ENCODE peak calls at places on chromosome 19, in seven cellular contexts. N is CD4-positive, alpha-beta memory T cell; A is PC-9; O is HCT116; D is RWPE2; S is A549; J is MM.1S. W is an unnamed sample. For H3K9me3, the result is how much of the 10 kb centered on the place peaks cover.

GRCh38 chr19:4816388-4817165 is 14.9 kb downstream of the TICAM1 start:
- DNase-seq in N (no peak), A (no peak), O (no peak), D (no peak), S (no peak), J (no peak), W (no peak)

GRCh38 chr19:30587869-30588268 is 215.7 kb downstream of the ZNF536 start:
- DNase-seq in N (no peak), A (no peak), O (no peak), D (no peak), S (no peak), J (no peak), W (no peak)

GRCh38 chr19:18833141-18833476 is 1.4 kb downstream of the UPF1 start:
- DNase-seq in N (no peak), A (no peak), O (no peak), D (no peak), S (no peak), J (peak), W (no peak)

GRCh38 chr19:19457691-19458090 is 52.2 kb downstream of the GATAD2A start:
- DNase-seq in N (no peak), A (no peak), O (no peak), D (no peak), S (no peak), J (no peak), W (no peak)

GRCh38 chr19:40224342-40225148 is 1.9 kb downstream of the CCNP start:
- DNase-seq in N (no peak), A (peak), O (peak), D (peak), S (no peak), J (no peak), W (no peak)

GRCh38 chr19:3343619-3344502 is 22.5 kb upstream of the NFIC start:
- DNase-seq in N (peak), A (peak), O (peak), D (peak), S (peak), J (no peak), W (peak)

GRCh38 chr19:54576411-54576976 is 2.9 kb downstream of the LILRA2 start:
- DNase-seq in N (no peak), A (no peak), O (no peak), D (no peak), S (no peak), J (no peak), W (no peak)

GRCh38 chr19:41261474-41262190 is 2.5 kb upstream of the HNRNPUL1 start:
- DNase-seq in N (no peak), A (no peak), O (no peak), D (no peak), S (no peak), J (no peak), W (no peak)

GRCh38 chr19:18194554-18195238 is 1.7 kb downstream of the MPV17L2 start:
- DNase-seq in N (no peak), A (no peak), O (no peak), D (no peak), S (no peak), J (no peak), W (no peak)

GRCh38 chr19:3098141-3098514 is 4.0 kb downstream of the GNA11 start:
- DNase-seq in N (no peak), A (no peak), O (no peak), D (peak), S (no peak), J (no peak), W (no peak)

GRCh38 chr19:42184401-42184861 is 33.0 kb downstream of the DEDD2 start:
- DNase-seq in N (peak), A (peak), O (peak), D (no peak), S (peak), J (peak), W (peak)

GRCh38 chr19:351976-352625 is 7.5 kb upstream of the MIER2 start:
- DNase-seq in N (no peak), A (no peak), O (no peak), D (peak), S (no peak), J (no peak), W (no peak)

GRCh38 chr19:9586764-9587163 is 2.5 kb upstream of the ZNF121 start:
- DNase-seq in N (peak), A (peak), O (peak), D (no peak), S (peak), J (peak), W (peak)

GRCh38 chr19:32642771-32643170 is 32.2 kb downstream of the ANKRD27 start:
- DNase-seq in N (peak), A (no peak), O (no peak), D (no peak), S (no peak), J (no peak), W (peak)

GRCh38 chr19:2600914-2601870 is 101.3 kb downstream of the GNG7 start:
- DNase-seq in N (no peak), A (no peak), O (no peak), D (no peak), S (no peak), J (no peak), W (no peak)

GRCh38 chr19:4997297-4997696 is 28.4 kb downstream of the KDM4B start:
- DNase-seq in N (no peak), A (no peak), O (no peak), D (no peak), S (no peak), J (no peak), W (no peak)

GRCh38 chr19:15629003-15629880 is 11.5 kb upstream of the CYP4F3 start:
- DNase-seq in N (peak), A (peak), O (peak), D (no peak), S (peak), J (peak), W (peak)

GRCh38 chr19:4606921-4607678 is 32.2 kb upstream of the TNFAIP8L1 start:
- DNase-seq in N (no peak), A (no peak), O (no peak), D (no peak), S (no peak), J (no peak), W (no peak)

GRCh38 chr19:18083929-18084684 is 2.6 kb downstream of the IL12RB1 start:
- DNase-seq in N (no peak), A (no peak), O (no peak), D (no peak), S (no peak), J (no peak), W (no peak)

GRCh38 chr19:4379383-4380253 is 20.7 kb downstream of the SH3GL1 start:
- DNase-seq in N (peak), A (peak), O (no peak), D (peak), S (peak), J (no peak), W (peak)

GRCh38 chr19:46373573-46374359 is 26.9 kb downstream of the PPP5C start:
- DNase-seq in N (no peak), A (peak), O (no peak), D (peak), S (peak), J (no peak), W (no peak)

GRCh38 chr19:4866595-4867424 is 657 bp downstream of the PLIN3 start:
- DNase-seq in N (peak), A (peak), O (no peak), D (no peak), S (no peak), J (no peak), W (peak)

GRCh38 chr19:55390461-55390880 is 4.7 kb downstream of the RPL28 start:
- DNase-seq in N (peak), A (no peak), O (no peak), D (no peak), S (no peak), J (no peak), W (no peak)

GRCh38 chr19:58561373-58562125 is 3.1 kb upstream of the UBE2M start:
- DNase-seq in N (peak), A (no peak), O (no peak), D (no peak), S (no peak), J (no peak), W (no peak)

GRCh38 chr19:15396436-15396835 is 16.8 kb upstream of the AKAP8 start:
- DNase-seq in N (no peak), A (no peak), O (no peak), D (no peak), S (no peak), J (no peak), W (no peak)

GRCh38 chr19:6475321-6476108 is 6.1 kb downstream of the DENND1C start:
- DNase-seq in N (no peak), A (no peak), O (no peak), D (no peak), S (peak), J (no peak), W (no peak)

GRCh38 chr19:8237026-8237425 is 27.9 kb downstream of the CERS4 start:
- DNase-seq in N (no peak), A (no peak), O (no peak), D (no peak), S (no peak), J (no peak), W (no peak)

GRCh38 chr19:6126335-6126974 is 9.0 kb upstream of the ACSBG2 start:
- DNase-seq in N (peak), A (peak), O (peak), D (no peak), S (peak), J (peak), W (no peak)

GRCh38 chr19:34305221-34306058 is 51.1 kb downstream of the GARRE1 start:
- DNase-seq in N (no peak), A (no peak), O (no peak), D (no peak), S (no peak), J (no peak), W (no peak)

GRCh38 chr19:45968626-45969025 is 5.0 kb downstream of the NOVA2 start:
- DNase-seq in N (no peak), A (no peak), O (no peak), D (no peak), S (no peak), J (no peak), W (no peak)

GRCh38 chr19:1252221-1252817 is 3.9 kb downstream of the MIDN start:
- DNase-seq in N (peak), A (peak), O (no peak), D (peak), S (peak), J (no peak), W (peak)

GRCh38 chr19:1125601-1126533 is 22.1 kb downstream of the GPX4 start:
- DNase-seq in N (no peak), A (peak), O (no peak), D (no peak), S (no peak), J (no peak), W (no peak)

GRCh38 chr19:51417107-51417806 is at the start of gene SIGLEC10:
- DNase-seq in N (no peak), A (no peak), O (no peak), D (no peak), S (no peak), J (no peak), W (no peak)

GRCh38 chr19:13953021-13953531 is 767 bp downstream of the DCAF15 start:
- DNase-seq in N (peak), A (peak), O (no peak), D (no peak), S (peak), J (no peak), W (no peak)

GRCh38 chr19:22116760-22117159 is 64.5 kb downstream of the ZNF257 start:
- DNase-seq in N (no peak), A (no peak), O (no peak), D (no peak), S (no peak), J (no peak), W (no peak)
- H3K9me3 ChIP-seq in N (under half), A (under half), O (under half), D (under half), S (half or more), J (under half), W (under half)

GRCh38 chr19:12075538-12076139 is 11.1 kb downstream of the ZNF844 start:
- DNase-seq in N (no peak), A (no peak), O (no peak), D (no peak), S (no peak), J (no peak), W (no peak)
- H3K9me3 ChIP-seq in N (under half), A (under half), O (under half), D (half or more), S (under half), J (under half), W (under half)

GRCh38 chr19:48830088-48830487 is 6.2 kb downstream of the HSD17B14 start:
- DNase-seq in N (no peak), A (no peak), O (no peak), D (no peak), S (no peak), J (no peak), W (no peak)
- H3K9me3 ChIP-seq in N (under half), A (under half), O (under half), D (under half), S (under half), J (under half), W (under half)

GRCh38 chr19:53109527-53109926 is 6.3 kb upstream of the ZNF160 start:
- DNase-seq in N (no peak), A (no peak), O (no peak), D (no peak), S (no peak), J (no peak), W (no peak)

DNA sequence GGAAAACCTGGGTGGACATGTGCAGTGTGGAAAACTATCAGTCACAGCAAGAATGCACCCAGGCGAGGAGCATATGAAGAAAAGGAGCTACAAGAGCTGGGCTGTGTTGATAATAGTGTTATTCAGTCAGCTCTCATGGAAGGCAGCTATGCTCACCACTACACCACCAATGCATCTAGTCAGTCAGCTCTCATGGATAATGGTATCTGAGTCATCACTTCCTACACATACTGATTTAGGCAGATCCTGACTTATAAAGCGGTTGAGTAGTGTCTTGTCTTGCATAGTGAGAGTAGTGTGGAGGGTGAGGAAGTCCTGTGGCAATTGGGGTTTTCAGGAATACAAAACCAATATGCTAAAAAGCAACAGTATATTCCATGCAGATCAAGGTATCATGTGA is 9.1 kb upstream of the ZNF160 start:
- DNase-seq in N (no peak), A (no peak), O (no peak), D (no peak), S (no peak), J (no peak), W (no peak)
- H3K9me3 ChIP-seq in N (under half), A (under half), O (under half), D (under half), S (half or more), J (under half), W (under half)

GRCh38 chr19:21587549-21587948 is 82.1 kb downstream of the ZNF429 start:
- DNase-seq in N (no peak), A (no peak), O (no peak), D (no peak), S (no peak), J (no peak), W (no peak)
- H3K9me3 ChIP-seq in N (under half), A (under half), O (under half), D (under half), S (under half), J (under half), W (under half)

GRCh38 chr19:57026476-57026875 is 93.3 kb upstream of the USP29 start:
- DNase-seq in N (no peak), A (no peak), O (no peak), D (no peak), S (no peak), J (no peak), W (no peak)

GRCh38 chr19:57027360-57027759 is 92.4 kb upstream of the USP29 start:
- DNase-seq in N (no peak), A (no peak), O (no peak), D (no peak), S (no peak), J (no peak), W (no peak)

GRCh38 chr19:57028804-57029525 is 90.8 kb upstream of the USP29 start:
- DNase-seq in N (no peak), A (no peak), O (no peak), D (no peak), S (no peak), J (no peak), W (no peak)

GRCh38 chr19:57034544-57034943 is 85.2 kb upstream of the USP29 start:
- DNase-seq in N (no peak), A (no peak), O (no peak), D (no peak), S (no peak), J (no peak), W (no peak)

DNA sequence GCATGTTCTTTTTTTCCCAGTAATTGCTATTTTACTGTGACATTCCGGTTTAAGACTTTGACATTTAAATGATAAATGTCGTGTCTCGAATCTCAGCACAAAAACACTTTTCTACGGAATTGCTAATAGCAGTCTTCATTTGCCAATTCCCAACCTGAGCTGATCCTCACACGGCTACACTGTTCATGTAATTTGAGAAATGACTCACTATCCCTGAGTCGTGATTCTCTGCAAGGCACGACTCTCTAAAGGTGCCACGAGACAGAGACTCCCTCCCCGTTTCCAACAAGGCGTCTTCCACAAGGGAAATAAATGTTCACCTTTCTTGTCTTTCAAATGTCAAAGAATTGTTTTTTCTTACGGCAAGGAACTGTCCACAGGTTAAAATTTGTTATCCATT is 88.6 kb upstream of the USP29 start:
- DNase-seq in N (no peak), A (no peak), O (no peak), D (no peak), S (no peak), J (no peak), W (no peak)
- H3K9me3 ChIP-seq in N (under half), A (under half), O (under half), D (under half), S (half or more), J (under half), W (under half)